ENCODE peak calls at places on chromosomes 11 and 22, in seven cellular contexts. U, O, J, L, H, Y and D are unnamed samples.

GRCh38 chr11:7632211-7632610 is 41.1 kb downstream of the CYB5R2 start:
- DNase-seq in L (no peak), H (no peak), O (no peak), J (no peak), Y (no peak), U (no peak), D (no peak)

GRCh38 chr11:94671553-94672366 is 96.4 kb upstream of the AMOTL1 start:
- DNase-seq in O (no peak), J (no peak), U (no peak), Y (no peak), L (peak), H (no peak), D (no peak)

GRCh38 chr22:29780781-29781676 is 13.9 kb downstream of the UQCR10 start:
- DNase-seq in J (no peak), L (peak), O (no peak), H (no peak), U (peak), Y (no peak), D (no peak)

GRCh38 chr22:23031795-23032194 is 38.5 kb upstream of the GNAZ start:
- DNase-seq in O (no peak), U (no peak), H (no peak), Y (no peak), L (no peak), J (no peak), D (no peak)

GRCh38 chr11:20639688-20640087 is 29.7 kb upstream of the NELL1 start:
- DNase-seq in H (no peak), Y (no peak), L (no peak), J (no peak), U (no peak), O (no peak), D (no peak)

GRCh38 chr22:27669798-27670599 is 131.6 kb downstream of the MN1 start:
- DNase-seq in J (no peak), U (peak), O (no peak), Y (no peak), H (no peak), L (no peak), D (no peak)

GRCh38 chr11:15027011-15027410 is 46.4 kb upstream of the CALCB start:
- DNase-seq in L (no peak), U (no peak), H (no peak), Y (no peak), J (no peak), O (no peak), D (no peak)

GRCh38 chr11:80593981-80594380 is 1153.2 kb upstream of the TENM4 start:
- DNase-seq in U (peak), O (no peak), H (peak), J (no peak), Y (no peak), L (peak), D (peak)

GRCh38 chr22:20324139-20324516 is 4.3 kb upstream of the DGCR6L start:
- DNase-seq in H (no peak), O (peak), J (no peak), Y (no peak), U (peak), L (no peak), D (no peak)

GRCh38 chr11:76208829-76209670 is 2.7 kb upstream of the WNT11 start:
- DNase-seq in L (peak), O (peak), Y (no peak), H (no peak), J (peak), U (peak), D (peak)

GRCh38 chr11:65785329-65786007 is 1.4 kb upstream of the OVOL1 start:
- DNase-seq in U (no peak), Y (no peak), O (no peak), J (no peak), L (no peak), H (no peak), D (no peak)

GRCh38 chr11:27401280-27401679 is 38.3 kb upstream of the CCDC34 start:
- DNase-seq in H (no peak), J (no peak), U (no peak), L (no peak), O (no peak), Y (no peak), D (no peak)

GRCh38 chr11:125070699-125071254 is 7.7 kb downstream of the SLC37A2 start:
- DNase-seq in Y (peak), O (no peak), U (peak), J (peak), L (peak), H (no peak), D (peak)

GRCh38 chr11:126165366-126166156 is 45.9 kb downstream of the RPUSD4 start:
- DNase-seq in O (no peak), L (no peak), U (peak), Y (no peak), J (no peak), H (no peak), D (no peak)

GRCh38 chr11:77993902-77994301 is 566 bp downstream of the INTS4 start:
- DNase-seq in Y (no peak), O (no peak), L (no peak), J (no peak), H (no peak), U (no peak), D (no peak)

GRCh38 chr22:23495614-23496444 is 84.3 kb downstream of the IGLL1 start:
- DNase-seq in J (no peak), U (no peak), L (no peak), Y (no peak), H (no peak), O (no peak), D (no peak)

GRCh38 chr22:46905834-46906233 is 143.4 kb downstream of the TBC1D22A start:
- DNase-seq in Y (no peak), H (no peak), L (no peak), U (no peak), J (no peak), O (no peak), D (no peak)

GRCh38 chr11:9739108-9739507 is 75.2 kb downstream of the SWAP70 start:
- DNase-seq in H (no peak), L (no peak), U (no peak), O (no peak), J (no peak), Y (no peak), D (no peak)

GRCh38 chr22:45952553-45952952 is 24.4 kb downstream of the WNT7B start:
- DNase-seq in L (no peak), O (no peak), J (no peak), U (no peak), Y (no peak), H (no peak), D (no peak)

GRCh38 chr11:66727883-66728759 is 895 bp downstream of the SPTBN2 start:
- DNase-seq in H (no peak), U (no peak), L (no peak), J (no peak), Y (no peak), O (no peak), D (peak)

GRCh38 chr11:42770444-42771065 is 541.2 kb upstream of the API5 start:
- DNase-seq in H (no peak), O (no peak), U (peak), Y (no peak), J (no peak), L (peak), D (peak)

GRCh38 chr11:10592331-10592730 is 23.9 kb upstream of the LYVE1 start:
- DNase-seq in U (no peak), J (no peak), Y (no peak), O (no peak), H (peak), L (peak), D (no peak)

GRCh38 chr22:34105461-34106062 is 185.3 kb upstream of the LARGE1 start:
- DNase-seq in Y (no peak), H (no peak), U (peak), O (no peak), J (no peak), L (peak), D (peak)

GRCh38 chr11:126496576-126497403 is 141.3 kb downstream of the ST3GAL4 start:
- DNase-seq in Y (no peak), H (no peak), O (no peak), U (no peak), L (no peak), J (no peak), D (no peak)

GRCh38 chr11:38824573-38824972 is 2226.5 kb upstream of the RAG2 start:
- DNase-seq in L (peak), Y (no peak), H (no peak), U (peak), O (no peak), J (no peak), D (peak)

GRCh38 chr11:7672960-7673723 is at the start of gene CYB5R2:
- DNase-seq in O (peak), H (no peak), L (peak), Y (no peak), J (no peak), U (no peak), D (peak)

GRCh38 chr11:8567597-8568198 is 26.3 kb downstream of the STK33 start:
- DNase-seq in O (no peak), Y (no peak), J (no peak), U (no peak), H (no peak), L (peak), D (no peak)

GRCh38 chr11:114848027-114848426 is 169.7 kb downstream of the NXPE2 start:
- DNase-seq in Y (no peak), U (no peak), J (no peak), O (no peak), L (no peak), H (no peak), D (no peak)

GRCh38 chr22:46542011-46542985 is 4.9 kb upstream of the CELSR1 start:
- DNase-seq in O (peak), J (peak), L (peak), U (peak), Y (no peak), H (no peak), D (peak)

GRCh38 chr22:18965526-18966421 is 29.7 kb upstream of the PRODH start:
- DNase-seq in U (no peak), H (no peak), Y (no peak), J (no peak), O (no peak), L (no peak), D (no peak)

GRCh38 chr11:18794956-18795355 is 3.4 kb upstream of the PTPN5 start:
- DNase-seq in O (no peak), H (no peak), L (no peak), Y (no peak), J (no peak), U (no peak), D (no peak)

GRCh38 chr11:32353884-32354283 is 81.5 kb downstream of the WT1 start:
- DNase-seq in H (no peak), Y (no peak), U (no peak), O (no peak), J (no peak), L (no peak), D (no peak)

GRCh38 chr22:38271927-38272372 is 860 bp downstream of the TMEM184B start:
- DNase-seq in O (peak), U (no peak), J (no peak), L (no peak), Y (no peak), H (no peak), D (no peak)

GRCh38 chr11:28072321-28072720 is 35.6 kb downstream of the KIF18A start:
- DNase-seq in L (peak), U (no peak), H (no peak), J (no peak), O (no peak), Y (no peak), D (no peak)

GRCh38 chr11:44846852-44847251 is 103.8 kb downstream of the TP53I11 start:
- DNase-seq in U (no peak), O (no peak), J (no peak), H (no peak), Y (no peak), L (no peak), D (no peak)

GRCh38 chr11:129374081-129374992 is 1.3 kb upstream of the BARX2 start:
- DNase-seq in U (no peak), Y (no peak), J (no peak), L (no peak), O (no peak), H (no peak), D (no peak)